ENCODE peak calls at places on chromosomes 11 and 22, in nine cellular contexts. K, R, J, O, P, F, I, Q and X are unnamed samples.

GRCh38 chr22:40405178-40406062 is 35.0 kb downstream of the SGSM3 start:
- DNase-seq in K (no peak), R (no peak), J (no peak), O (no peak), P (no peak), F (no peak), I (no peak), Q (no peak), X (no peak)

GRCh38 chr22:19886605-19887250 is 32.1 kb upstream of the GNB1L start:
- DNase-seq in K (peak; percentile 36), R (peak; percentile 89), J (peak; percentile 49), O (no peak), P (no peak), F (no peak), I (peak; percentile 70), Q (no peak), X (no peak)

GRCh38 chr11:102560555-102561011 is 30.0 kb upstream of the MMP7 start:
- DNase-seq in K (no peak), R (peak; percentile 55), J (no peak), O (no peak), P (no peak), F (peak; percentile 76), I (peak; percentile 79), Q (no peak), X (no peak)

GRCh38 chr11:65551572-65552398 is 6.4 kb downstream of the LTBP3 start:
- DNase-seq in K (peak; percentile 53), R (no peak), J (peak; percentile 80), O (peak; percentile 62), P (peak; percentile 83), F (no peak), I (no peak), Q (no peak), X (no peak)

GRCh38 chr22:18950141-18950540 is 14.0 kb upstream of the PRODH start:
- DNase-seq in K (no peak), R (no peak), J (peak; percentile 20), O (no peak), P (no peak), F (peak; percentile 52), I (no peak), Q (peak; percentile 7), X (no peak)

GRCh38 chr11:9203715-9204311 is 61.3 kb downstream of the DENND5A start:
- DNase-seq in K (no peak), R (no peak), J (no peak), O (no peak), P (peak; percentile 41), F (no peak), I (no peak), Q (no peak), X (no peak)

GRCh38 chr11:129215506-129216245 is 23.6 kb upstream of the ARHGAP32 start:
- DNase-seq in K (no peak), R (no peak), J (no peak), O (no peak), P (peak; percentile 54), F (no peak), I (no peak), Q (no peak), X (no peak)

GRCh38 chr11:12150831-12151382 is 40.5 kb downstream of the MICAL2 start:
- DNase-seq in K (no peak), R (no peak), J (no peak), O (no peak), P (no peak), F (no peak), I (peak; percentile 54), Q (no peak), X (no peak)

GRCh38 chr11:75563501-75563977 is 1.5 kb downstream of the SERPINH1 start:
- DNase-seq in K (no peak), R (no peak), J (no peak), O (no peak), P (no peak), F (no peak), I (no peak), Q (no peak), X (no peak)

GRCh38 chr11:29293825-29294224 is 723.0 kb downstream of the KCNA4 start:
- DNase-seq in K (no peak), R (no peak), J (no peak), O (no peak), P (no peak), F (no peak), I (peak; percentile 61), Q (no peak), X (no peak)

GRCh38 chr11:102580185-102580951 is 44.8 kb downstream of the MMP20 start:
- DNase-seq in K (no peak), R (no peak), J (no peak), O (no peak), P (no peak), F (no peak), I (no peak), Q (no peak), X (peak; percentile 56)

GRCh38 chr11:101686514-101686913 is 102.7 kb upstream of the TRPC6 start:
- DNase-seq in K (no peak), R (no peak), J (no peak), O (no peak), P (no peak), F (no peak), I (peak; percentile 15), Q (no peak), X (peak; percentile 30)

GRCh38 chr22:23380230-23380573 is 199.9 kb downstream of the IGLL1 start:
- DNase-seq in K (no peak), R (no peak), J (no peak), O (no peak), P (no peak), F (no peak), I (no peak), Q (no peak), X (no peak)

GRCh38 chr11:122069946-122070345 is 46.1 kb downstream of the BLID start:
- DNase-seq in K (no peak), R (no peak), J (no peak), O (peak; percentile 76), P (peak; percentile 40), F (peak; percentile 80), I (peak; percentile 87), Q (peak; percentile 72), X (no peak)

GRCh38 chr22:21642584-21643448 is 714 bp downstream of the SDF2L1 start:
- DNase-seq in K (peak; percentile 32), R (no peak), J (peak; percentile 64), O (peak; percentile 67), P (peak; percentile 80), F (no peak), I (peak; percentile 44), Q (no peak), X (no peak)

GRCh38 chr11:70414341-70415100 is 16.2 kb downstream of the CTTN start:
- DNase-seq in K (no peak), R (no peak), J (no peak), O (no peak), P (no peak), F (no peak), I (no peak), Q (no peak), X (no peak)

GRCh38 chr11:10314199-10315072 is 9.6 kb downstream of the ADM start:
- DNase-seq in K (no peak), R (peak; percentile 26), J (no peak), O (no peak), P (peak; percentile 34), F (no peak), I (peak; percentile 71), Q (no peak), X (no peak)

GRCh38 chr11:92383430-92383829 is 158.8 kb downstream of the FAT3 start:
- DNase-seq in K (no peak), R (no peak), J (no peak), O (no peak), P (no peak), F (no peak), I (peak; percentile 13), Q (no peak), X (no peak)

GRCh38 chr11:34072831-34073230 is 21.3 kb downstream of the CAPRIN1 start:
- DNase-seq in K (no peak), R (no peak), J (no peak), O (no peak), P (no peak), F (no peak), I (peak; percentile 31), Q (no peak), X (no peak)

GRCh38 chr11:34075178-34075820 is 23.8 kb downstream of the CAPRIN1 start:
- DNase-seq in K (no peak), R (no peak), J (no peak), O (no peak), P (no peak), F (no peak), I (peak; percentile 72), Q (no peak), X (no peak)

GRCh38 chr11:34072041-34072440 is 20.5 kb downstream of the CAPRIN1 start:
- DNase-seq in K (no peak), R (no peak), J (no peak), O (no peak), P (no peak), F (no peak), I (no peak), Q (no peak), X (no peak)

GRCh38 chr11:34074391-34074790 is 22.9 kb downstream of the CAPRIN1 start:
- DNase-seq in K (no peak), R (no peak), J (no peak), O (no peak), P (no peak), F (no peak), I (no peak), Q (no peak), X (no peak)
- TF ChIP-seq CTCF in K (no peak), R (no peak), J (no peak), O (no peak), P (no peak), F (no peak), I (no peak), Q (no peak), X (no peak)

GRCh38 chr11:62217191-62217748 is 8.8 kb downstream of the SCGB2A1 start:
- DNase-seq in K (no peak), R (no peak), J (no peak), O (no peak), P (no peak), F (no peak), I (peak; percentile 29), Q (no peak), X (no peak)
- TF ChIP-seq CTCF in K (no peak), R (no peak), J (peak; percentile 40), O (peak; percentile 44), P (peak; percentile 75), F (no peak), I (peak; percentile 53), Q (no peak), X (peak; percentile 69)

GRCh38 chr11:123640677-123641494 is 13.5 kb downstream of the SCN3B start:
- DNase-seq in K (peak; percentile 22), R (no peak), J (peak; percentile 28), O (peak; percentile 63), P (peak; percentile 77), F (no peak), I (peak; percentile 54), Q (no peak), X (no peak)
- TF ChIP-seq CTCF in K (peak; percentile 68), R (peak; percentile 32), J (peak; percentile 59), O (peak; percentile 86), P (peak; percentile 94), F (peak; percentile 24), I (peak; percentile 87), Q (peak; percentile 43), X (peak; percentile 88)

DNA sequence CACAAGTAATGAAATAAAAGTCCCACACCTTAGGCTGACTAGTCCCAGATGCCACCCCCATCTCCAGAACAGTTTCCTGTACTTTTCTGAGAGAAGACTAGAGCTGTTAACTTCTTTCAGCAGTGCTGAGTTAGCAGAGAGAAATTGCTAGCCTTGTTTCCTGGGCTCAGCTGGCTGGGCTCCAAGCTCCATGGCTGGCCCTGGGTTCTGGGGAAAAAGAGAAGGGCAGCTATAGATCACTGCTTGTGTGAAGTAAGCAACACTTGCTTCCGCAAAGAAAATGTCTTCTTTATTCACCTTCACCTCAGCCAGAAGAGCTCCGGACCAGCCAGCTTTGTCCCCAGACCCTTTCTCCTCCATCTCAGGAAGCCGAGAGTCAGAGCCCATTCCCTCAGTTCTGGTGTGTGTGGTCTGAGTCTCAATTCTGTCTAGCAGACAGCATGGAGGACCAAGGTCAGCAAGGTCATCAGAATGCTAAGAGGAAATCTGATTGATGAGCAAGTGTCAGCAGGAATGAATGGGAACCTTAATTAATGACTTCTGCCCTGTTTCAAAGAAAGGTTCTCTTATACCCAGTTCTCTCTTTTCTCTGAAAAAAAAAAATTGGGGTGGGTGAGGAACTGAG is 63.4 kb upstream of the FAM181B start:
- DNase-seq in K (no peak), R (no peak), J (peak; percentile 24), O (peak; percentile 15), P (no peak), F (no peak), I (no peak), Q (no peak), X (no peak)
- TF ChIP-seq CTCF in K (no peak), R (no peak), J (no peak), O (no peak), P (no peak), F (no peak), I (no peak), Q (no peak), X (no peak)